ENCODE peak calls at places on chromosomes 3 and 15, in eight cellular contexts. H is fibroblast of the aortic adventitia, X is osteocyte, M is nephron progenitor cell, W is heart right ventricle, R is AG09319, C is bronchial epithelial cell, D is OCI-LY7. Z is an unnamed sample.

GRCh38 chr3:143242691-143243090 is 123.1 kb downstream of the CHST2 start:
- DNase-seq in H (no peak), X (no peak), M (no peak), W (no peak), R (no peak), C (no peak), D (no peak), Z (no peak)

GRCh38 chr3:182484184-182484583 is 309.1 kb upstream of the ATP11B start:
- DNase-seq in H (no peak), X (no peak), M (no peak), W (no peak), R (no peak), C (no peak), D (no peak), Z (no peak)

GRCh38 chr15:93088981-93089854 is at the start of gene RGMA:
- DNase-seq in H (no peak), X (no peak), M (peak), W (peak), R (no peak), C (no peak), D (no peak), Z (no peak)

GRCh38 chr3:150061288-150062018 is 90.8 kb upstream of the PFN2 start:
- DNase-seq in H (no peak), X (no peak), M (no peak), W (no peak), R (no peak), C (no peak), D (no peak), Z (no peak)

GRCh38 chr15:51004103-51004536 is 90.6 kb downstream of the TNFAIP8L3 start:
- DNase-seq in H (peak), X (no peak), M (no peak), W (no peak), R (no peak), C (peak), D (no peak), Z (peak)

GRCh38 chr3:12730511-12731234 is 28.4 kb downstream of the TMEM40 start:
- DNase-seq in H (no peak), X (no peak), M (no peak), W (no peak), R (no peak), C (peak), D (no peak), Z (no peak)

GRCh38 chr15:81504170-81504905 is 130.3 kb upstream of the TMC3 start:
- DNase-seq in H (peak), X (no peak), M (no peak), W (no peak), R (no peak), C (peak), D (no peak), Z (no peak)

GRCh38 chr15:101133751-101134261 is 118.0 kb downstream of the CHSY1 start:
- DNase-seq in H (no peak), X (no peak), M (no peak), W (no peak), R (no peak), C (no peak), D (no peak), Z (peak)

GRCh38 chr3:186589856-186590579 is 19.5 kb downstream of the DNAJB11 start:
- DNase-seq in H (peak), X (no peak), M (no peak), W (no peak), R (no peak), C (peak), D (no peak), Z (peak)

GRCh38 chr15:100929641-100930042 is 10.5 kb downstream of the LRRK1 start:
- DNase-seq in H (no peak), X (peak), M (peak), W (no peak), R (no peak), C (peak), D (peak), Z (peak)

GRCh38 chr3:114079761-114080160 is 23.2 kb downstream of the QTRT2 start:
- DNase-seq in H (peak), X (no peak), M (no peak), W (no peak), R (no peak), C (no peak), D (no peak), Z (no peak)

GRCh38 chr3:25156526-25157075 is 271.5 kb upstream of the RARB start:
- DNase-seq in H (peak), X (no peak), M (no peak), W (no peak), R (peak), C (peak), D (no peak), Z (peak)

GRCh38 chr3:16538505-16538904 is 25.0 kb upstream of the RFTN1 start:
- DNase-seq in H (no peak), X (no peak), M (no peak), W (no peak), R (no peak), C (no peak), D (no peak), Z (no peak)

GRCh38 chr3:18575573-18575972 is 150.4 kb upstream of the SATB1 start:
- DNase-seq in H (no peak), X (no peak), M (no peak), W (no peak), R (no peak), C (peak), D (no peak), Z (no peak)

GRCh38 chr15:100100926-100101325 is 240.8 kb downstream of the ADAMTS17 start:
- DNase-seq in H (no peak), X (peak), M (no peak), W (no peak), R (no peak), C (no peak), D (no peak), Z (no peak)

GRCh38 chr3:111861396-111861795 is 2.3 kb downstream of the PHLDB2 start:
- DNase-seq in H (peak), X (no peak), M (no peak), W (no peak), R (no peak), C (no peak), D (no peak), Z (no peak)

GRCh38 chr3:197547206-197547605 is 8.6 kb downstream of the BDH1 start:
- DNase-seq in H (no peak), X (no peak), M (no peak), W (no peak), R (no peak), C (no peak), D (no peak), Z (no peak)

GRCh38 chr3:70744536-70744935 is 432.1 kb upstream of the MDFIC2 start:
- DNase-seq in H (peak), X (no peak), M (no peak), W (no peak), R (no peak), C (no peak), D (no peak), Z (no peak)

GRCh38 chr3:177371903-177372302 is 174.6 kb upstream of the TBL1XR1 start:
- DNase-seq in H (no peak), X (no peak), M (no peak), W (no peak), R (no peak), C (peak), D (no peak), Z (no peak)

GRCh38 chr3:16768956-16769355 is 115.8 kb upstream of the PLCL2 start:
- DNase-seq in H (peak), X (no peak), M (no peak), W (no peak), R (no peak), C (no peak), D (no peak), Z (no peak)

GRCh38 chr15:100663066-100663465 is 60.7 kb downstream of the ASB7 start:
- DNase-seq in H (no peak), X (no peak), M (no peak), W (no peak), R (no peak), C (peak), D (no peak), Z (no peak)

GRCh38 chr15:87038404-87038803 is 958.7 kb downstream of the AGBL1 start:
- DNase-seq in H (peak), X (no peak), M (peak), W (no peak), R (no peak), C (no peak), D (no peak), Z (no peak)

GRCh38 chr15:101193063-101193712 is 58.7 kb downstream of the CHSY1 start:
- DNase-seq in H (peak), X (no peak), M (no peak), W (peak), R (no peak), C (no peak), D (no peak), Z (no peak)

GRCh38 chr15:45842151-45842550 is 207.3 kb downstream of the SQOR start:
- DNase-seq in H (no peak), X (no peak), M (no peak), W (no peak), R (no peak), C (no peak), D (no peak), Z (peak)

GRCh38 chr15:101057841-101058407 is 138.8 kb downstream of the LRRK1 start:
- DNase-seq in H (no peak), X (peak), M (no peak), W (no peak), R (no peak), C (no peak), D (no peak), Z (no peak)

GRCh38 chr15:48352474-48353072 is 21.3 kb downstream of the DUT start:
- DNase-seq in H (peak), X (no peak), M (peak), W (no peak), R (no peak), C (peak), D (peak), Z (peak)

GRCh38 chr3:14911651-14912050 is 35.7 kb upstream of the NR2C2 start:
- DNase-seq in H (no peak), X (no peak), M (no peak), W (no peak), R (no peak), C (no peak), D (no peak), Z (no peak)

GRCh38 chr3:64921666-64922065 is 233.9 kb upstream of the ADAMTS9 start:
- DNase-seq in H (no peak), X (no peak), M (no peak), W (no peak), R (no peak), C (no peak), D (no peak), Z (no peak)

GRCh38 chr3:64917914-64918313 is 230.1 kb upstream of the ADAMTS9 start:
- DNase-seq in H (no peak), X (no peak), M (no peak), W (no peak), R (no peak), C (no peak), D (no peak), Z (no peak)

GRCh38 chr3:64916937-64917336 is 229.1 kb upstream of the ADAMTS9 start:
- DNase-seq in H (no peak), X (no peak), M (no peak), W (no peak), R (no peak), C (no peak), D (no peak), Z (no peak)

GRCh38 chr3:64919934-64920333 is 232.1 kb upstream of the ADAMTS9 start:
- DNase-seq in H (no peak), X (no peak), M (no peak), W (no peak), R (no peak), C (no peak), D (no peak), Z (no peak)

GRCh38 chr3:64918989-64919388 is 231.2 kb upstream of the ADAMTS9 start:
- DNase-seq in H (peak), X (no peak), M (no peak), W (no peak), R (no peak), C (no peak), D (no peak), Z (no peak)
- TF ChIP-seq CTCF in H (no peak), X (no peak), M (no peak), W (no peak), R (no peak), C (no peak), D (no peak), Z (no peak)

DNA sequence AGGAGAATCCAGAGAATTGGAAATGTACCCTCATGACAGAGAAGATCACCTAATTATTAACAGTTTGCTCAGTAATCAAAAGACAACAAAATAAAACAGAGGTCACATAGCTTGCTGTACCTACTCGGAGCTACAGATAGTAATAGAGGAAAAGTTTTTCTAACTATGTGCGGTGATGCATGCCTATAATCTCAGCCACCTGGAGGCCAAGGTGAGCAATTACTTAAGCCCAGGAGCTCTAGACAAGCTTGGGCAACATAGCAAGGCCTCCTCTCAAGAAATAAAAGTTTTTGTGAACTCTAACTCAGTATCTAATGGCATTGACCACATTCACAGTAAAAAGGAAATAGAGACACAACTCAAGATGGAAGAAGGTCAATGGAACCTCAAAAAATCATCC is 243.6 kb downstream of the ATP8B4 start:
- DNase-seq in H (no peak), X (no peak), M (no peak), W (no peak), R (no peak), C (no peak), D (peak), Z (no peak)
- TF ChIP-seq CTCF in H (no peak), X (no peak), M (peak), W (no peak), R (no peak), C (peak), D (peak), Z (peak)

DNA sequence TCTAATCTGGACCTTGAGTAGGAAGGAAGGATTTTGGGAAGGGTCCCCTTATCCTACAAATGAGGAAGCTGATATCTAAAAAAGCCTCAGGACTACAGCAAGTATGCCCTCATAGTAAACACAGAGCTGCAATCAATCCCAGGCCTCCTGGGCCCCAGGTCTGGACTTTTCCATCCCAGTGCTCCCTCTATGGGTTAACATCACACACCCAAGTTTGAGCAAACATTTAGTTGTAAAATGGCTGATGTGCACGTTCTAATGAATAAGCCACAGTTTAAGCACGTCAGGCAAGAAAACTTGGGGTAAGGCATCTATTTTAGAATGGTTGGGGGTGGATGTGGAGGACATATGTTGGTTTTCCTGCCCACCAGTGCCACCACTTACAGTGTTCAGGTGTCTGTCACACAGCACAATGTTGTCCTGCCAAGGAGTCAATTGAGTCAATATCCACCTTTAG is 44.3 kb upstream of the UBE2E1 start:
- DNase-seq in H (peak), X (no peak), M (no peak), W (no peak), R (no peak), C (peak), D (peak), Z (peak)
- TF ChIP-seq CTCF in H (peak), X (peak), M (no peak), W (no peak), R (peak), C (peak), D (peak), Z (peak)

DNA sequence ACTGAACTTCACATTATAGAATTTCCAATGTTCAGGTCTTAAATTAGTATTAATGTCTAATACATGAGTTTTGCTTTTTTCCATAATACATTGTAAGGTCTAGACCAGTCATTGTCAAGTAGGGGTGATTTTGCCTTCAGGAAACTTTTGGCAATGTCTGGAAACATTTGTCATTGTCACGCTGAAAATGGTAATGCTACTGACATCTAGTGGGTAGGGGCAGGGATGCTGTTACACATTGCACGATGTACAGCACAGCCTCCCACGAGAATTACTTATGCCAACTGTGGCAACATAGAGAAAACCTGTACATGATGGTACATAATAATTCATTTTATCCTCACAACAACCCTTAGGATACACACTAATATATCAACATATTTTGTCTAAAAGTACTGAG is 384.1 kb downstream of the CADM2 start:
- DNase-seq in H (no peak), X (no peak), M (no peak), W (no peak), R (no peak), C (peak), D (peak), Z (peak)
- TF ChIP-seq CTCF in H (no peak), X (peak), M (peak), W (no peak), R (no peak), C (peak), D (peak), Z (no peak)

DNA sequence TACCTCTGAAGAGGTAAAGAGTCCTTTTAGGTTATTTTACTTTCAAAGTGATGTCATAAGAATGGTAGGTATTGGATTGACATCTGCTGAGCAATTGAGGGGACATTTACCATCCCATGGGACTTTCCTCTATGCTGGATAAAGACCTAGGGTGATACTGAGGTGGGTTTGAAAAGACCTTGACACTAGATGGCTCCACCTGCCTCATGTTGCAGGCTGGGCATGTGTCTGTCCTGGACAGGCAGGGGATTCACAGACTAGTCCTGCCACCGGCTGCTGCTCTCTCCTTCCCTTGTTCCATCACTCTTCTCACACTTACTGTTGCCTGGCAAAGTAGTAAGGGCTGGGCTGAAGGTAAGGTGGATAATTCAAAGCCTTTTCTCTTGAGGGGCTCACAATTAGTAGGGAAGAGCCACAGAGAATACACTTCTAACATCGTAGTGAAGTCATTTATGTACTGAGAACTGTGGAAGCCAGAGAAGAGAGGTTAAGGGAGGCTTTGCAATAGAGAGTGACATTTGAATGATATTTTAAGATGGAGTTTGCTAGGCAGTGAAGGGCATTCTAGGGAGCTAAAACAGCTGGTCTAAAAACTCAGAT is 27.7 kb downstream of the TRAK1 start:
- DNase-seq in H (peak), X (no peak), M (peak), W (no peak), R (no peak), C (peak), D (peak), Z (peak)
- TF ChIP-seq CTCF in H (peak), X (peak), M (peak), W (no peak), R (peak), C (peak), D (peak), Z (peak)

DNA sequence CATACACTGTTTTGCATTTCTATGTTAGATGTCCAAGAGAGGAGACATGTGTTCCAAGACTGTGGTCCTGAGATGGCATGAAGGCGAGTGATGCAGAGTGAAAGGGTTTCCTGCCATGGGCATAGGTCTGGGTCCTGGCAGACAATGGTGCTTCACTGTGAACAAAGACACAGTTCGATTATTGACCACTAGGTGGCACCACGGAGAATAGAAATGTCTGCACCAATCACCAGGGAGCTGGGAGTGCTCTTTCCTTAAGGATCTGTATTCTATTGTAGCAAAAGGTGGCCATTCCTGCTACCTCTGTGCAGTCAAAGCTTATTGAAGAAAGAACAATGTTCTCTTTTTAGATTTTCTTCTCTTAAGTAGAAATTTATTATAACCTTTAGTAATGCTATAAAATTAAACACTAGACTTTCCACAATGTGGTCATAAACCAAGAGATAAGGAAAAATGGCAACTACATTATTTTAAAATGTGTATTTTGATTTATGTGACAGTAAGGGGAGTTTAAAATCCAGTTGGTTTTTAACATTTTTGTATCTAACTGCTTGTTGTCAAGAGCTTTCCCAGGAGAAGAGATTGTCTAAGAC is 88.7 kb downstream of the GABRG3 start:
- DNase-seq in H (peak), X (no peak), M (peak), W (no peak), R (peak), C (peak), D (peak), Z (peak)
- TF ChIP-seq CTCF in H (peak), X (peak), M (peak), W (peak), R (peak), C (peak), D (peak), Z (peak)

Z was measured in Caco-2.